ENCODE peak calls at places on chromosome 3, in seven cellular contexts. L is NCI-H1930; X is NCI-H2081; H is fibroblast of lung; S is CD8-positive, alpha-beta memory T cell; I is cardiac muscle cell; K is NCI-H1092 treated with DMSO at 0.1 percent for 48 hours. G is an unnamed sample.
A peak's percentile ranks its signal among the peaks of the same experiment; 100 is the strongest.

GRCh38 chr3:140206196-140207040 is 271.4 kb downstream of the CLSTN2 start:
- DNase-seq in L (no peak), X (no peak), H (peak; percentile 4), S (no peak), I (peak; percentile 44), K (peak; percentile 90), G (no peak)

GRCh38 chr3:120382941-120383447 is 33.8 kb upstream of the LRRC58 start:
- DNase-seq in L (no peak), X (no peak), H (no peak), S (no peak), I (no peak), K (no peak), G (no peak)

GRCh38 chr3:56911363-56911762 is 109.6 kb upstream of the ARHGEF3 start:
- DNase-seq in L (no peak), X (no peak), H (no peak), S (no peak), I (no peak), K (no peak), G (no peak)

GRCh38 chr3:4723921-4724698 is 231.0 kb downstream of the ITPR1 start:
- DNase-seq in L (no peak), X (no peak), H (no peak), S (no peak), I (no peak), K (no peak), G (no peak)

GRCh38 chr3:195508185-195508584 is 34.9 kb downstream of the PPP1R2 start:
- DNase-seq in L (no peak), X (no peak), H (no peak), S (no peak), I (no peak), K (no peak), G (no peak)

GRCh38 chr3:148903022-148903442 is 37.9 kb downstream of the CPA3 start:
- DNase-seq in L (no peak), X (no peak), H (peak; percentile 48), S (no peak), I (peak; percentile 6), K (no peak), G (no peak)

GRCh38 chr3:159923961-159924360 is 64.7 kb upstream of the IL12A start:
- DNase-seq in L (no peak), X (no peak), H (peak; percentile 23), S (no peak), I (no peak), K (no peak), G (no peak)

GRCh38 chr3:13866406-13866965 is 13.4 kb downstream of the WNT7A start:
- DNase-seq in L (no peak), X (peak; percentile 22), H (no peak), S (peak; percentile 55), I (no peak), K (no peak), G (no peak)

GRCh38 chr3:115830764-115831395 is 207.6 kb downstream of the GAP43 start:
- DNase-seq in L (no peak), X (no peak), H (no peak), S (no peak), I (no peak), K (no peak), G (no peak)

GRCh38 chr3:193400304-193400703 is 21.8 kb upstream of the ATP13A5 start:
- DNase-seq in L (no peak), X (no peak), H (no peak), S (no peak), I (no peak), K (no peak), G (no peak)

GRCh38 chr3:178320481-178321352 is 215.5 kb upstream of the KCNMB2 start:
- DNase-seq in L (no peak), X (no peak), H (peak; percentile 68), S (no peak), I (peak; percentile 68), K (no peak), G (no peak)

GRCh38 chr3:185021326-185021725 is 131.5 kb downstream of the C3orf70 start:
- DNase-seq in L (no peak), X (no peak), H (no peak), S (no peak), I (no peak), K (no peak), G (no peak)

GRCh38 chr3:182920515-182921084 is 59.7 kb downstream of the DCUN1D1 start:
- DNase-seq in L (no peak), X (no peak), H (peak; percentile 20), S (no peak), I (no peak), K (no peak), G (no peak)

GRCh38 chr3:64088408-64089136 is 65.3 kb upstream of the PSMD6 start:
- DNase-seq in L (no peak), X (no peak), H (no peak), S (no peak), I (peak; percentile 16), K (no peak), G (no peak)

GRCh38 chr3:67654832-67655152 is 380 bp upstream of the SUCLG2 start:
- DNase-seq in L (no peak), X (no peak), H (no peak), S (peak; percentile 43), I (no peak), K (no peak), G (no peak)

GRCh38 chr3:133361435-133361834 is 38.4 kb upstream of the BFSP2 start:
- DNase-seq in L (no peak), X (no peak), H (no peak), S (no peak), I (no peak), K (no peak), G (no peak)

GRCh38 chr3:15427981-15428380 is 583 bp downstream of the EAF1 start:
- DNase-seq in L (no peak), X (no peak), H (no peak), S (no peak), I (no peak), K (no peak), G (no peak)

GRCh38 chr3:16338124-16338523 is 73.1 kb downstream of the OXNAD1 start:
- DNase-seq in L (no peak), X (no peak), H (no peak), S (peak; percentile 66), I (peak; percentile 25), K (no peak), G (no peak)

GRCh38 chr3:63961891-63962290 is 49.7 kb upstream of the SCAANT1 start:
- DNase-seq in L (peak; percentile 5), X (peak; percentile 38), H (peak; percentile 68), S (peak; percentile 58), I (peak; percentile 40), K (peak; percentile 35), G (no peak)

GRCh38 chr3:15051531-15051930 is 13.6 kb downstream of the MRPS25 start:
- DNase-seq in L (no peak), X (no peak), H (peak; percentile 17), S (peak; percentile 13), I (peak; percentile 60), K (no peak), G (no peak)

GRCh38 chr3:40718681-40719080 is 193.9 kb downstream of the ZNF621 start:
- DNase-seq in L (no peak), X (no peak), H (no peak), S (no peak), I (no peak), K (no peak), G (no peak)

GRCh38 chr3:68116580-68116979 is 462.2 kb upstream of the SUCLG2 start:
- DNase-seq in L (no peak), X (no peak), H (no peak), S (no peak), I (no peak), K (no peak), G (no peak)

GRCh38 chr3:149042766-149043386 is 43.5 kb downstream of the HLTF start:
- DNase-seq in L (no peak), X (no peak), H (peak; percentile 66), S (no peak), I (peak; percentile 48), K (no peak), G (no peak)

GRCh38 chr3:61936344-61936937 is 375.1 kb downstream of the PTPRG start:
- DNase-seq in L (no peak), X (no peak), H (peak; percentile 25), S (no peak), I (peak; percentile 50), K (no peak), G (no peak)

GRCh38 chr3:168093790-168094189 is 1.9 kb downstream of the GOLIM4 start:
- DNase-seq in L (no peak), X (no peak), H (peak; percentile 39), S (no peak), I (no peak), K (no peak), G (no peak)

GRCh38 chr3:121870710-121871109 is 23.5 kb upstream of the SLC15A2 start:
- DNase-seq in L (no peak), X (no peak), H (no peak), S (no peak), I (no peak), K (no peak), G (no peak)

GRCh38 chr3:46982581-46982980 is 3.1 kb downstream of the NBEAL2 start:
- DNase-seq in L (no peak), X (no peak), H (no peak), S (no peak), I (no peak), K (no peak), G (peak; percentile 67)